ENCODE peak calls at places on chromosomes 11 and 22, in seven cellular contexts. I is H9; N is CD4-positive, alpha-beta T cell; O is foreskin fibroblast; L is GM20000; X is astrocyte of the cerebellum; E is osteocyte. R is an unnamed sample.

GRCh38 chr11:112437096-112437495 is 176.4 kb upstream of the PLET1 start:
- DNase-seq in O (no peak), N (no peak), L (no peak), E (no peak), X (no peak), I (no peak), R (no peak)

GRCh38 chr22:26927841-26928240 is 270.5 kb downstream of the MIAT start:
- DNase-seq in X (no peak), N (no peak), E (no peak), I (no peak), L (no peak), O (no peak), R (no peak)

GRCh38 chr11:64877390-64878222 is 815 bp downstream of the EHD1 start:
- DNase-seq in E (no peak), X (no peak), L (peak; percentile 70), I (no peak), N (no peak), O (no peak), R (peak; percentile 47)

GRCh38 chr11:8959546-8960166 is 4.6 kb downstream of the TMEM9B start:
- DNase-seq in L (peak; percentile 83), E (no peak), I (peak; percentile 34), N (peak; percentile 4), O (peak; percentile 82), X (peak; percentile 84), R (peak; percentile 53)

GRCh38 chr11:93611836-93612677 is 49.4 kb upstream of the CEP295 start:
- DNase-seq in E (no peak), O (no peak), X (no peak), I (no peak), N (no peak), L (no peak), R (no peak)

GRCh38 chr11:62656801-62657429 is 3.8 kb upstream of the INTS5 start:
- DNase-seq in X (no peak), E (no peak), O (peak; percentile 49), I (no peak), L (no peak), N (no peak), R (no peak)

GRCh38 chr11:66880484-66881211 is 23.8 kb downstream of the LRFN4 start:
- DNase-seq in O (peak; percentile 31), I (peak; percentile 62), N (no peak), X (no peak), L (no peak), E (no peak), R (no peak)

GRCh38 chr22:48919187-48919590 is 908.5 kb downstream of the BRD1 start:
- DNase-seq in I (peak; percentile 29), E (peak; percentile 79), N (no peak), L (no peak), O (no peak), X (no peak), R (no peak)

GRCh38 chr22:21067075-21067900 is 21.5 kb downstream of the LRRC74B start:
- DNase-seq in N (no peak), I (no peak), X (no peak), L (no peak), O (no peak), E (no peak), R (no peak)

GRCh38 chr11:78935408-78936101 is 360.9 kb upstream of the NARS2 start:
- DNase-seq in L (no peak), E (no peak), X (no peak), O (peak; percentile 26), N (no peak), I (no peak), R (no peak)

GRCh38 chr22:27329966-27330645 is 471.4 kb downstream of the MN1 start:
- DNase-seq in X (no peak), I (peak; percentile 12), O (no peak), N (no peak), L (no peak), E (peak; percentile 62), R (no peak)

GRCh38 chr22:45192701-45193187 is 29.0 kb downstream of the NUP50 start:
- DNase-seq in N (no peak), I (peak; percentile 69), L (peak; percentile 13), X (no peak), E (no peak), O (no peak), R (no peak)

GRCh38 chr11:92297551-92298237 is 73.1 kb downstream of the FAT3 start:
- DNase-seq in E (no peak), N (no peak), X (no peak), L (no peak), O (no peak), I (no peak), R (no peak)

GRCh38 chr11:130068986-130069683 is 559 bp upstream of the APLP2 start:
- DNase-seq in N (peak; percentile 50), I (peak; percentile 63), L (no peak), O (peak; percentile 96), E (no peak), X (peak; percentile 60), R (peak; percentile 45)
- TF ChIP-seq CTCF in N (no peak), I (peak; percentile 16), L (no peak), O (no peak), E (peak; percentile 22), X (peak; percentile 12), R (no peak)

GRCh38 chr11:36509694-36510566 is at the start of gene TRAF6:
- DNase-seq in N (peak; percentile 85), X (peak; percentile 57), L (peak; percentile 91), E (peak; percentile 96), I (peak; percentile 89), O (peak; percentile 94), R (peak; percentile 90)
- TF ChIP-seq CTCF in N (peak; percentile 94), X (peak; percentile 78), L (peak; percentile 76), E (peak; percentile 94), I (peak; percentile 95), O (peak; percentile 81), R (peak; percentile 92)

GRCh38 chr11:41308286-41308685 is 151.2 kb downstream of the LRRC4C start:
- DNase-seq in O (no peak), X (no peak), L (no peak), E (no peak), I (no peak), N (no peak), R (no peak)

GRCh38 chr11:41306435-41306834 is 153.0 kb downstream of the LRRC4C start:
- DNase-seq in L (peak; percentile 17), E (no peak), I (no peak), X (peak; percentile 39), N (no peak), O (no peak), R (no peak)

GRCh38 chr11:41307371-41308080 is 151.9 kb downstream of the LRRC4C start:
- DNase-seq in N (no peak), O (no peak), I (no peak), X (no peak), E (no peak), L (peak; percentile 13), R (no peak)

GRCh38 chr11:41309111-41309522 is 150.3 kb downstream of the LRRC4C start:
- DNase-seq in L (peak; percentile 39), O (no peak), E (no peak), N (no peak), I (no peak), X (no peak), R (no peak)

DNA sequence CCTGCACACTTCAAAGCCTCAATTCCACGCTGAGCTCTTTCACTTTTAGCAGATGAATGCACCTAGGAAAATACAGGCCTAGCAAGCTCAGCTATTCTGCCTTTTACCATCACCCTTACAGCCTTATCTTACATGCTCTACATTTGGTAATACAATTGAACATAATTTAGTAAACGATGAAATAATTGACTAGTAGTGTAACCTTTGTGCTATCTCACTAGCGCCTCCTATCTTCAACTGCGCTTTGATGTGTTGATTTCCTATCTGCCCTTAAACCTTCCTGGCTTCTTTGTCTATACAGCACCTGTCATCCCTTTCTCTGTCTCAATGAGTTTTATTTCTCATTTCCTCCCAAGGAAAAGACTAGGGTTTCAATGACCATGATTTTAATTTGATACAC is 149.7 kb downstream of the LRRC4C start:
- DNase-seq in L (no peak), N (no peak), O (no peak), E (no peak), I (no peak), X (no peak), R (no peak)
- TF ChIP-seq CTCF in L (no peak), N (no peak), O (no peak), E (no peak), I (peak; percentile 71), X (no peak), R (no peak)

GRCh38 chr11:113875414-113876073 is at the start of gene USP28:
- DNase-seq in X (peak; percentile 84), I (peak; percentile 97), E (peak; percentile 99), N (peak; percentile 73), O (peak; percentile 99), L (peak; percentile 98), R (peak; percentile 80)
- TF ChIP-seq CTCF in X (no peak), I (no peak), E (no peak), N (no peak), O (no peak), L (no peak), R (no peak)

GRCh38 chr11:70501933-70502540 is 103.7 kb downstream of the CTTN start:
- DNase-seq in N (no peak), X (no peak), E (no peak), O (no peak), I (no peak), L (no peak), R (no peak)
- TF ChIP-seq CTCF in N (no peak), X (no peak), E (no peak), O (no peak), I (no peak), L (no peak), R (no peak)

GRCh38 chr11:57567512-57568329 is at the start of gene UBE2L6:
- DNase-seq in O (peak; percentile 80), L (peak; percentile 85), N (peak; percentile 85), E (peak; percentile 93), I (peak; percentile 53), X (peak; percentile 40), R (peak; percentile 74)
- TF ChIP-seq CTCF in O (no peak), L (peak; percentile 69), N (no peak), E (peak; percentile 95), I (no peak), X (no peak), R (no peak)